ENCODE peak calls at places on chromosomes 3 and 15, in six cellular contexts. O, P, M, U, D and Y are unnamed samples.

GRCh38 chr15:42106278-42106677 is 11.9 kb upstream of the PLA2G4D start:
- DNase-seq in O (no peak), P (no peak), M (no peak), U (no peak), D (peak; percentile 72), Y (no peak)

GRCh38 chr3:171558183-171558696 is 98.0 kb upstream of the TNIK start:
- DNase-seq in O (no peak), P (no peak), M (no peak), U (peak; percentile 31), D (no peak), Y (no peak)

GRCh38 chr3:114319453-114319852 is 25.6 kb downstream of the TIGIT start:
- DNase-seq in O (no peak), P (no peak), M (peak; percentile 38), U (peak; percentile 93), D (no peak), Y (no peak)

GRCh38 chr3:150410311-150411105 is 2.4 kb downstream of the TSC22D2 start:
- DNase-seq in O (peak; percentile 43), P (peak; percentile 74), M (peak; percentile 61), U (peak; percentile 40), D (peak; percentile 52), Y (peak; percentile 34)

GRCh38 chr15:83288381-83288801 is 3.9 kb upstream of the BNC1 start:
- DNase-seq in O (no peak), P (no peak), M (peak; percentile 20), U (peak; percentile 64), D (no peak), Y (no peak)

GRCh38 chr15:96553451-96553850 is 223.0 kb downstream of the NR2F2 start:
- DNase-seq in O (no peak), P (no peak), M (peak; percentile 5), U (no peak), D (no peak), Y (no peak)

GRCh38 chr3:99825239-99825638 is 7.6 kb downstream of the CMSS1 start:
- DNase-seq in O (no peak), P (no peak), M (peak; percentile 44), U (no peak), D (no peak), Y (no peak)

GRCh38 chr15:88131937-88132336 is 124.6 kb downstream of the NTRK3 start:
- DNase-seq in O (no peak), P (no peak), M (no peak), U (no peak), D (no peak), Y (no peak)

GRCh38 chr15:23422099-23422945 is 24.7 kb downstream of the GOLGA6L2 start:
- DNase-seq in O (no peak), P (no peak), M (no peak), U (no peak), D (no peak), Y (no peak)

GRCh38 chr15:66019377-66019776 is 150.1 kb downstream of the RAB11A start:
- DNase-seq in O (no peak), P (no peak), M (no peak), U (peak; percentile 47), D (no peak), Y (no peak)

GRCh38 chr3:194521514-194522260 is 34.9 kb upstream of the ATP13A3 start:
- DNase-seq in O (no peak), P (no peak), M (peak; percentile 75), U (peak; percentile 16), D (no peak), Y (no peak)

GRCh38 chr3:94101860-94102259 is 39.0 kb downstream of the NSUN3 start:
- DNase-seq in O (no peak), P (no peak), M (peak; percentile 45), U (no peak), D (no peak), Y (no peak)

GRCh38 chr3:88742066-88742465 is 365.4 kb upstream of the EPHA3 start:
- DNase-seq in O (no peak), P (no peak), M (no peak), U (no peak), D (no peak), Y (no peak)

GRCh38 chr3:9552252-9552999 is 1.2 kb downstream of the LHFPL4 start:
- DNase-seq in O (peak; percentile 16), P (no peak), M (peak; percentile 58), U (peak; percentile 89), D (peak; percentile 51), Y (peak; percentile 29)

GRCh38 chr3:126663750-126664149 is 8.8 kb upstream of the TXNRD3 start:
- DNase-seq in O (no peak), P (no peak), M (no peak), U (no peak), D (no peak), Y (no peak)

GRCh38 chr15:24772709-24773373 is 97.3 kb downstream of the NPAP1 start:
- DNase-seq in O (peak; percentile 39), P (peak; percentile 75), M (peak; percentile 86), U (peak; percentile 88), D (peak; percentile 66), Y (peak; percentile 70)

GRCh38 chr3:4633078-4634004 is 140.2 kb downstream of the ITPR1 start:
- DNase-seq in O (no peak), P (no peak), M (peak; percentile 74), U (peak; percentile 82), D (no peak), Y (no peak)

GRCh38 chr3:197801801-197802504 is 10.9 kb downstream of the LRCH3 start:
- DNase-seq in O (no peak), P (no peak), M (peak; percentile 73), U (peak; percentile 24), D (no peak), Y (no peak)

GRCh38 chr15:95059346-95059905 is 828.1 kb downstream of the MCTP2 start:
- DNase-seq in O (no peak), P (no peak), M (no peak), U (no peak), D (no peak), Y (no peak)

GRCh38 chr15:101242160-101242998 is 9.5 kb downstream of the CHSY1 start:
- DNase-seq in O (peak; percentile 45), P (peak; percentile 66), M (peak; percentile 69), U (no peak), D (peak; percentile 67), Y (peak; percentile 34)

GRCh38 chr3:182116386-182116785 is 404.7 kb downstream of the SOX2 start:
- DNase-seq in O (no peak), P (no peak), M (no peak), U (no peak), D (no peak), Y (no peak)

GRCh38 chr3:111594205-111594604 is 941 bp downstream of the ZBED2 start:
- DNase-seq in O (no peak), P (no peak), M (peak; percentile 84), U (peak; percentile 37), D (no peak), Y (no peak)

GRCh38 chr3:111592143-111592542 is 3.0 kb downstream of the ZBED2 start:
- DNase-seq in O (no peak), P (no peak), M (no peak), U (no peak), D (no peak), Y (no peak)

GRCh38 chr3:111593666-111594065 is 1.5 kb downstream of the ZBED2 start:
- DNase-seq in O (no peak), P (no peak), M (no peak), U (no peak), D (no peak), Y (no peak)

GRCh38 chr3:111591555-111591954 is 3.6 kb downstream of the ZBED2 start:
- DNase-seq in O (no peak), P (no peak), M (no peak), U (no peak), D (no peak), Y (no peak)

GRCh38 chr3:111592941-111593340 is 2.2 kb downstream of the ZBED2 start:
- DNase-seq in O (no peak), P (no peak), M (no peak), U (no peak), D (no peak), Y (no peak)
- H3K4me1 ChIP-seq in O (no peaks in the 10 kb centered on the region), P (no peaks in the 10 kb centered on the region), M (peaks cover 59% of the 10 kb centered on the region), U (no peaks in the 10 kb centered on the region), D (no peaks in the 10 kb centered on the region), Y (no peaks in the 10 kb centered on the region)

GRCh38 chr3:16521580-16521941 is 8.1 kb upstream of the RFTN1 start:
- DNase-seq in O (no peak), P (no peak), M (no peak), U (no peak), D (no peak), Y (no peak)

GRCh38 chr3:16522820-16523219 is 9.3 kb upstream of the RFTN1 start:
- DNase-seq in O (no peak), P (no peak), M (no peak), U (no peak), D (no peak), Y (no peak)

GRCh38 chr3:16523778-16524177 is 10.3 kb upstream of the RFTN1 start:
- DNase-seq in O (no peak), P (no peak), M (no peak), U (no peak), D (no peak), Y (no peak)

GRCh38 chr3:16524196-16524595 is 10.7 kb upstream of the RFTN1 start:
- DNase-seq in O (no peak), P (no peak), M (no peak), U (no peak), D (no peak), Y (no peak)

GRCh38 chr3:16520636-16521579 is 7.4 kb upstream of the RFTN1 start:
- DNase-seq in O (no peak), P (no peak), M (no peak), U (peak; percentile 5), D (no peak), Y (no peak)
- H3K4me1 ChIP-seq in O (no peaks in the 10 kb centered on the region), P (peaks cover 23% of the 10 kb centered on the region), M (peaks cover 6% of the 10 kb centered on the region), U (no peaks in the 10 kb centered on the region), D (peaks cover 3% of the 10 kb centered on the region), Y (peaks cover 4% of the 10 kb centered on the region)

GRCh38 chr3:43915546-43915945 is 224.8 kb downstream of the ABHD5 start:
- DNase-seq in O (no peak), P (no peak), M (peak; percentile 14), U (no peak), D (no peak), Y (no peak)

GRCh38 chr3:43913549-43913948 is 222.8 kb downstream of the ABHD5 start:
- DNase-seq in O (no peak), P (no peak), M (no peak), U (no peak), D (no peak), Y (no peak)

GRCh38 chr3:43910750-43911149 is 220.0 kb downstream of the ABHD5 start:
- DNase-seq in O (no peak), P (no peak), M (no peak), U (no peak), D (no peak), Y (no peak)

GRCh38 chr3:43913036-43913435 is 222.3 kb downstream of the ABHD5 start:
- DNase-seq in O (no peak), P (no peak), M (no peak), U (no peak), D (no peak), Y (no peak)

DNA sequence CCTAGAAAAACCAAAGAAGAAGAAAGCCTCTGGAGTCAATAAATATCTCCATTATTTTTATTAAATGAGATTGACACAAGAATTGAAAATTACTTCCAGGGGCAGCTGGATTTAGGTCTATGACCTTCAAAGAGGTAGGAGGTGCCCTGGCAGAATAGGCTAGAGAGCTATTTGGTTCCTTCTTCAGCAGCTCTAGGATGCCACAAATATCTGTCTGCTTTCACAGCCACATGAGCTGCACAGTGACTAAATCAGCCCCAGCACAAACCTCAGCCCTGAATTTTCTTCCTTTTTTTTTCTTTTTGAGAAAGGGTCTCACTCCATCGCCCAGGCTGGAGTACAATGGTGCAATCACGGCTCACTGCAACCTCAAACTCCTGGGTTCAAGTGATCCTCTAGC is 223.5 kb downstream of the ABHD5 start:
- DNase-seq in O (no peak), P (no peak), M (no peak), U (no peak), D (no peak), Y (no peak)
- H3K4me1 ChIP-seq in O (no peaks in the 10 kb centered on the region), P (no peaks in the 10 kb centered on the region), M (peaks cover 6% of the 10 kb centered on the region), U (no peaks in the 10 kb centered on the region), D (no peaks in the 10 kb centered on the region), Y (no peaks in the 10 kb centered on the region)

GRCh38 chr3:58116161-58116955 is 94.4 kb downstream of the DNASE1L3 start:
- DNase-seq in O (no peak), P (no peak), M (no peak), U (no peak), D (no peak), Y (no peak)
- H3K4me1 ChIP-seq in O (peaks cover 17% of the 10 kb centered on the region), P (peaks cover 38% of the 10 kb centered on the region), M (peaks cover 16% of the 10 kb centered on the region), U (peaks cover 6% of the 10 kb centered on the region), D (peaks cover 12% of the 10 kb centered on the region), Y (peaks cover 18% of the 10 kb centered on the region)